ENCODE peak calls at places on chromosomes 12 and 14, in five cellular contexts. H, K, A, O and Y are unnamed samples.

GRCh38 chr12:13163868-13164267 is 32.7 kb upstream of the EMP1 start:
- DNase-seq in H (no peak), K (no peak), A (no peak), O (no peak), Y (no peak)

GRCh38 chr12:122886851-122887816 is 8.8 kb downstream of the VPS37B start:
- DNase-seq in H (no peak), K (no peak), A (peak; percentile 76), O (no peak), Y (no peak)

GRCh38 chr12:94677778-94678177 is 27.4 kb upstream of the TMCC3 start:
- DNase-seq in H (no peak), K (no peak), A (no peak), O (no peak), Y (no peak)

GRCh38 chr14:25406818-25407217 is 356.9 kb upstream of the STXBP6 start:
- DNase-seq in H (peak; percentile 39), K (no peak), A (peak; percentile 8), O (peak; percentile 68), Y (peak; percentile 44)

GRCh38 chr14:76237349-76237990 is 85.7 kb downstream of the GPATCH2L start:
- DNase-seq in H (no peak), K (no peak), A (no peak), O (no peak), Y (no peak)

GRCh38 chr12:46268349-46268616 is 560 bp downstream of the SLC38A1 start:
- DNase-seq in H (no peak), K (no peak), A (peak; percentile 19), O (no peak), Y (no peak)

GRCh38 chr12:21526721-21527345 is 737 bp downstream of the SPX start:
- DNase-seq in H (no peak), K (no peak), A (no peak), O (no peak), Y (no peak)

GRCh38 chr14:74891870-74892269 is 10.2 kb downstream of the DLST start:
- DNase-seq in H (no peak), K (no peak), A (peak; percentile 49), O (no peak), Y (no peak)

GRCh38 chr12:69275471-69275891 is 36.1 kb downstream of the CPSF6 start:
- DNase-seq in H (no peak), K (no peak), A (no peak), O (no peak), Y (no peak)

GRCh38 chr14:75822522-75823288 is 159.1 kb downstream of the TGFB3 start:
- DNase-seq in H (no peak), K (no peak), A (peak; percentile 85), O (no peak), Y (no peak)

GRCh38 chr14:24605435-24606190 is 3.9 kb downstream of the GZMH start:
- DNase-seq in H (peak; percentile 13), K (peak; percentile 14), A (no peak), O (peak; percentile 54), Y (peak; percentile 58)

GRCh38 chr12:55797068-55797467 is 20.5 kb downstream of the SARNP start:
- DNase-seq in H (peak; percentile 30), K (peak; percentile 27), A (peak; percentile 56), O (peak; percentile 51), Y (no peak)

GRCh38 chr14:82180057-82180620 is 646.5 kb upstream of the SEL1L start:
- DNase-seq in H (no peak), K (no peak), A (no peak), O (no peak), Y (no peak)

DNA sequence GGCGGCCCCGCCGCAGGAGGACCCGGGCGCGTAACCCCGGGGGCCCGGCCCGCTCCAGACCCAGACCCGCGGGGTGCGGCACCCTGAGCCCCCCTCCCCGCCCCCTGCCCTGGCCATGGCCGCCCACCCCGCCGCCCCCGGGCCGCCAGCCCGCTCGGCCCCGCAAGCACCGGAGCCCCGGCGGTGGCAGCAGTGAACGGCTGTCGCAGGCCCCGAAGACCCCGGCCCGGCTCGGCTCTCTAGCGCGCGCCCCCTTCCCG is 221 bp downstream of the MARCHF9 start:
- DNase-seq in H (no peak), K (no peak), A (no peak), O (no peak), Y (no peak)
- H3K4me3 ChIP-seq in H (peak overlapping the region; percentile 31), K (peak overlapping the region; percentile 90), A (peak overlapping the region; percentile 59), O (peak overlapping the region; percentile 81), Y (peak overlapping the region; percentile 67)

GRCh38 chr12:126760109-126760508 is 1506.9 kb upstream of the TMEM132C start:
- DNase-seq in H (no peak), K (no peak), A (no peak), O (no peak), Y (no peak)

GRCh38 chr12:126761420-126761819 is 1505.5 kb upstream of the TMEM132C start:
- DNase-seq in H (no peak), K (no peak), A (no peak), O (no peak), Y (no peak)

GRCh38 chr12:126767334-126767733 is 1499.6 kb upstream of the TMEM132C start:
- DNase-seq in H (no peak), K (no peak), A (no peak), O (no peak), Y (no peak)

GRCh38 chr12:126763359-126763758 is 1503.6 kb upstream of the TMEM132C start:
- DNase-seq in H (no peak), K (no peak), A (no peak), O (no peak), Y (no peak)

DNA sequence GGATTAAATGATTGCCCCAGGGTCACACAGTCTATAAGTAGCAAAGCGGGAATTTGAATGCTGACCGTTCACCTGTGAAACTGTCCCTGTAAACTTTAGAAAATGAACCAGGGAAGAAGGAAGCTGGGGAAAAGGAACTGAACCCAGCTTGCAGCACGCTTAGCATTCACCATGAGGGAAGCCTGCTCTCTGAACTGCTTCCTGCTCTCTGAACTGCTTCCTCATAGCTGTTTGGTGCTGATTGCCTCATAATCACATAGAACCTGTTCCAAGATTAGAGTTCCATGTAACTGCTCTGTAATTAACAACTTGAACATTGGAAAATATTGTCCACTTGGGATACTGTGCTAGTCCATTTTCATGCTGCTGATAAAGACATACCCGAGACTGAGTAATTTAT is 1504.8 kb upstream of the TMEM132C start:
- DNase-seq in H (no peak), K (no peak), A (no peak), O (no peak), Y (no peak)
- H3K9me3 ChIP-seq in H (peaks cover 21% of the 10 kb centered on the region), K (no peaks in the 10 kb centered on the region), A (peaks cover 23% of the 10 kb centered on the region), O (peaks cover 94% of the 10 kb centered on the region), Y (peaks cover 2% of the 10 kb centered on the region)

DNA sequence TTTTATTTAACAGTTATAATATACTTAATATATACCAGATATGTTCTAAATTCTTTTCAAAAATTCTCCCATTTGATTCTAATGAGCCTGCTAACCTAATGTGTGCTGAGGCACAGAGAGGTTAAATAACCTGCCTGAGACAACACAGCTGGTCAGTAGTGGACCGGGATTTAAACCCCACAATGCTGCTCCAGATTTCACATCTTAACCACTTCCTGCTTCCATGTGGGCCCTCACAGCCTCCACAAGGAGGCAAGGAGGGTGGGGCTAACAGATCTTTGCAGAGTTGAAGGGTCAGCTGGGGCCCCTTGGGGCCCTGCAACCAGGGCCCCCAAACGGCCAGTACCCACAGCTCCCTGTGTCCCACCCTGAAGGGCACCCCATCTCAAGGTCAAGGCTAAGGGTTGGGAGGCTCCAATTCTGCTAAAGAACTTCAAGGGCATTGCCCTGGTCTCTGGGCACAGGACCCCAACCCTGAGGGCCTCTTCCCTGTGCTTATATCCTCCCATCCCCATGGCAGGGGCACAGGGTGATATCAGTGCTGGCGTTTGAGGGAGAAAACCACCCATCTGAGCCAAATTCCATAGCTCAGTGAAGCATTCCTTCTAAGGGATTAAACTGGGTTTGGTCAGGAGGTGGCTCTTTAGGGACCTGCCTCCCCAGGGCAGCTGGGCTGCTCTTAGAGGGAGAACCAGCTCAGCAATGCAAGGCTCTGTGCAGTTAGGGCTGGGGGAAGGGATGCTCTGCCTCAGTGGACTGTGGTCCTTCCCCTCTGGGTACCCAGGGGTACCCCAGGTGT is 2.2 kb downstream of the KRT80 start:
- DNase-seq in H (no peak), K (no peak), A (peak; percentile 38), O (no peak), Y (no peak)
- H3K4me3 ChIP-seq in H (no peak overlapping the region), K (no peak overlapping the region), A (no peak overlapping the region), O (no peak overlapping the region), Y (no peak overlapping the region)

GRCh38 chr14:104395276-104395675 is 184.3 kb upstream of the C14orf180 start:
- DNase-seq in H (no peak), K (no peak), A (no peak), O (no peak), Y (no peak)
- H3K9me3 ChIP-seq in H (no peaks in the 10 kb centered on the region), K (no peaks in the 10 kb centered on the region), A (peaks cover 53% of the 10 kb centered on the region), O (peaks cover 29% of the 10 kb centered on the region), Y (no peaks in the 10 kb centered on the region)

DNA sequence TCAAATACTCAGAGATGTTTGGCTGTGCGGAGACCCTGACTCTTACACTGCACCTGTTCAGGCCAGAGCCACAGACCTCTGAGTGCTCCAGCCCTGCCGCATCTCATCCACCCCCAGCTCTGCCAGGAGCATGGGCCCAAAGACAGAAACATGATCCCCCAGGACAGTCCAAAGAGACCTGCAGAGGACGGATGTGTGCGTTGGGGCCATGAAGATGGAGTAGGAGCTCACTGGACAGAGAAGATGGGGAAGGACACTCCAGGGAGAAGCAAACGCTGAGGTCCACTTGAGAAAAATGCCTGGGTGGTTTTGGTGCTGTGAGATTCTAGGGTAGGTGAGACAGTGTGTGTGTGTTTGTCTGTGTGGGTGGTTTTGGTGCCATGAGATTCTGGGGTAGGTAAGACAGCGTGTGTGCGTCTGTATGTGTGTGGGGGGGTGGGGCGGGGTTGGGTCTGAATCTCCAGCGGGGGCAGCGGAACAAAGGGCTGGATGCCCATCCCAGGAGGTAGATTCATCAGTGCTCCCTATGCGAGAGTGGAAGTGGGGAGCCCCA is 818 bp upstream of the HHIPL1 start:
- DNase-seq in H (no peak), K (no peak), A (no peak), O (no peak), Y (no peak)
- H3K4me3 ChIP-seq in H (no peak overlapping the region), K (no peak overlapping the region), A (no peak overlapping the region), O (no peak overlapping the region), Y (no peak overlapping the region)

GRCh38 chr14:19874842-19875241 is at the start of gene OR4K2:
- DNase-seq in H (no peak), K (no peak), A (no peak), O (no peak), Y (no peak)

GRCh38 chr14:19873178-19873577 is 1.8 kb upstream of the OR4K2 start:
- DNase-seq in H (no peak), K (no peak), A (no peak), O (no peak), Y (no peak)

DNA sequence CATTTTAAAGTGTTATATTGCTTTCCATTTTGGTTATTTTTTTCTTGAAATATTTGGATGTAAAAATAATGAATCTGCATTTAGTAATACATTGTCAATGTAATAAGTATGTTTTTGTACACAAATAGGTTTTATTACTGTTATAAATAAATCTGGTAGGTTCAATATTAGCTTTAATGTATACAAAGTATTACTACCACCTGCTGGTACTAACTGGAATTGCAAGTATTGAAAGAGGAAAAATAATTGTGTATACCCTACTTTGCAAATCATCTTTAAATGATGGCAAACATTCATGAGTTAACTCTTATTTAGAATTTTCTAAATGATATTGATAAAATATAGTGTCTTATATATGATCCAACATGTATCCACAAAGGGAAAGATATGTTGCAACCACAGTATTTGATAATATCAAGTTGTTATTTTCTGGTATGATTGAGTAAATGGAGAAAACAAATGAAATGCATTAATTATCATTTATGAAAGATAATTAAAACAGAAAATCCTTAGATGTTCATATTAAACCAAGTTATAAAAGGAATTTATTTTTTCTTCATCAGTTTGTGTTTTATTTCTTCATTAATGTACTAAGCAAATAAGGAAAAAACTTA is 3.2 kb downstream of the OR4K2 start:
- DNase-seq in H (no peak), K (no peak), A (no peak), O (peak; percentile 30), Y (peak; percentile 5)
- H3K9me3 ChIP-seq in H (no peaks in the 10 kb centered on the region), K (no peaks in the 10 kb centered on the region), A (peaks cover 16% of the 10 kb centered on the region), O (no peaks in the 10 kb centered on the region), Y (no peaks in the 10 kb centered on the region)

GRCh38 chr12:15928870-15929571 is 17.9 kb downstream of the DERA start:
- DNase-seq in H (no peak), K (no peak), A (no peak), O (no peak), Y (no peak)
- H3K4me3 ChIP-seq in H (no peak overlapping the region), K (no peak overlapping the region), A (no peak overlapping the region), O (no peak overlapping the region), Y (no peak overlapping the region)